ENCODE peak calls at places on chromosomes 4 and X, in eight cellular contexts. T, C, A, U, F, Q, L and J are unnamed samples.
A peak's percentile ranks its signal among the peaks of the same experiment; 100 is the strongest.

GRCh38 chrX:40100141-40100536 is 2.4 kb upstream of the BCOR start:
- DNase-seq in T (peak; percentile 37), C (no peak), A (peak; percentile 71), U (no peak), F (peak; percentile 72), Q (no peak), L (peak; percentile 78), J (no peak)

GRCh38 chr4:26171953-26172352 is 148.9 kb upstream of the RBPJ start:
- DNase-seq in T (no peak), C (no peak), A (no peak), U (no peak), F (no peak), Q (no peak), L (no peak), J (no peak)

GRCh38 chr4:76518241-76518640 is 83.2 kb downstream of the SHROOM3 start:
- DNase-seq in T (no peak), C (no peak), A (no peak), U (no peak), F (no peak), Q (no peak), L (no peak), J (no peak)

GRCh38 chr4:8267077-8267476 is 2.5 kb upstream of the HTRA3 start:
- DNase-seq in T (peak; percentile 85), C (peak; percentile 58), A (peak; percentile 88), U (peak; percentile 75), F (peak; percentile 90), Q (peak; percentile 69), L (peak; percentile 95), J (no peak)

GRCh38 chr4:95660719-95661118 is 111.9 kb upstream of the UNC5C start:
- DNase-seq in T (no peak), C (no peak), A (no peak), U (no peak), F (no peak), Q (no peak), L (no peak), J (no peak)

GRCh38 chr4:99002274-99002673 is 6.8 kb downstream of the METAP1 start:
- DNase-seq in T (no peak), C (no peak), A (no peak), U (no peak), F (no peak), Q (no peak), L (no peak), J (no peak)

GRCh38 chrX:39201305-39201990 is 400.2 kb downstream of the MID1IP1 start:
- DNase-seq in T (no peak), C (no peak), A (no peak), U (no peak), F (no peak), Q (no peak), L (no peak), J (no peak)

GRCh38 chrX:119503484-119503861 is 35.2 kb downstream of the SLC25A5 start:
- DNase-seq in T (no peak), C (peak; percentile 71), A (peak; percentile 73), U (peak; percentile 62), F (peak; percentile 61), Q (no peak), L (no peak), J (no peak)

DNA sequence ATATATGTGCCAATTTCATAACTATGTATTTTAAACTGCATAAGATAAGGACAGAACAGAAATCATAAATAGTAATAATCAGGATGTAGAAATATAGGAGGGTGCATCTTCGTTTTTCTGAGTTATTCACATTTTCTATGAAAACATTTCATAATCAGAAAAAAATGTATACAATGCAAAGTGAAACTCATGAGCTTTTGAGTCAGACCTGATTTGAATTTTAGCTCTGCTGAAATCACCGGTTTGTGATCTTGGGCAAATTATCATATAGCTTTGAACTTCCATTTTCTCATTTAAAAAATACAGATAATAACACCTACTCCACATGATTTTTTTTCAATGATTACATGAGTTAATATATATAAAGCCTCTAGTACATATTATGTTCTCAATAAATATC is 106.9 kb downstream of the KDR start:
- DNase-seq in T (no peak), C (no peak), A (no peak), U (no peak), F (no peak), Q (no peak), L (no peak), J (no peak)
- H3K4me1 ChIP-seq in T (no peaks in the 10 kb centered on the region), C (no peaks in the 10 kb centered on the region), A (no peaks in the 10 kb centered on the region), U (no peaks in the 10 kb centered on the region), F (peaks cover 33% of the 10 kb centered on the region), Q (no peaks in the 10 kb centered on the region), L (no peaks in the 10 kb centered on the region), J (no peaks in the 10 kb centered on the region)

GRCh38 chr4:2415213-2415612 is 3.2 kb downstream of the ZFYVE28 start:
- DNase-seq in T (no peak), C (no peak), A (no peak), U (no peak), F (no peak), Q (no peak), L (no peak), J (no peak)

GRCh38 chr4:2417196-2417764 is 1.2 kb downstream of the ZFYVE28 start:
- DNase-seq in T (no peak), C (no peak), A (peak; percentile 68), U (no peak), F (peak; percentile 75), Q (peak; percentile 43), L (no peak), J (no peak)

GRCh38 chr4:2417765-2418651 is at the start of gene ZFYVE28:
- DNase-seq in T (no peak), C (no peak), A (peak; percentile 76), U (peak; percentile 11), F (peak; percentile 75), Q (no peak), L (peak; percentile 71), J (no peak)

GRCh38 chr4:2415881-2416563 is 2.4 kb downstream of the ZFYVE28 start:
- DNase-seq in T (no peak), C (no peak), A (no peak), U (no peak), F (peak; percentile 47), Q (no peak), L (no peak), J (no peak)

DNA sequence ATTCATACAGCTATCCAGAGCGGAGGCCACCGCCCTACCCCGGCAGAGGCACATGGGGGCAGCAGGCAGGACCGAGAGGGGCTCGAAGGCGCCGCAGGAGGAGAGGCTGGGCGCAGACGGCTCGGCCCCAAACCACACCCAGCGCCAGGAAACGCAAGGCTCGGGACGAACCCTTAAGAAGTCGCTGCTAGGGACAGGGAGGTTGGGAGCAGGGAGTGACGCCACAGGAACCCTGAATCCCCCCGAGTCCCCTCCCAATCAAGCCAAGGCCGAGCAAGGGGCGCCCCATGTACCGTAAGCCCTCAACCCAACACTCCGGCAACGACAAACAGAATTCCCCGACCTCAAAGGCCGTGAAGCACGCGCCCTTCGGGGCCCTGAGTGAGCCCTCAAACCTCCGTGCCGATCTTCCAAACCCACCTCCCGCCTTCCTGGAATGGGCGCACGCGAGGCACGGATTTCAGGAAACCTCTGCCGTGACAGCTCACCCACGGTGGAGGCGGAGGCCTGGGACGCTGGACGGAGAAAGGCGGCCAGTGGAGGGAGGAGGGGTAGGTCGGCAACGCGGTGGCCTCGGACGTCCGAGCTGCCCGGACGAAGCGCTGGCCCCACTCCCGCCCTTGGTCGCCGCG is 1.8 kb downstream of the ZFYVE28 start:
- DNase-seq in T (no peak), C (no peak), A (peak; percentile 72), U (no peak), F (peak; percentile 90), Q (peak; percentile 22), L (peak; percentile 72), J (no peak)
- H3K4me1 ChIP-seq in T (peaks cover 49% of the 10 kb centered on the region), C (peaks cover 25% of the 10 kb centered on the region), A (peaks cover 34% of the 10 kb centered on the region), U (peaks cover 46% of the 10 kb centered on the region), F (peaks cover 5% of the 10 kb centered on the region), Q (peaks cover 13% of the 10 kb centered on the region), L (peaks cover 13% of the 10 kb centered on the region), J (peaks cover 54% of the 10 kb centered on the region)

DNA sequence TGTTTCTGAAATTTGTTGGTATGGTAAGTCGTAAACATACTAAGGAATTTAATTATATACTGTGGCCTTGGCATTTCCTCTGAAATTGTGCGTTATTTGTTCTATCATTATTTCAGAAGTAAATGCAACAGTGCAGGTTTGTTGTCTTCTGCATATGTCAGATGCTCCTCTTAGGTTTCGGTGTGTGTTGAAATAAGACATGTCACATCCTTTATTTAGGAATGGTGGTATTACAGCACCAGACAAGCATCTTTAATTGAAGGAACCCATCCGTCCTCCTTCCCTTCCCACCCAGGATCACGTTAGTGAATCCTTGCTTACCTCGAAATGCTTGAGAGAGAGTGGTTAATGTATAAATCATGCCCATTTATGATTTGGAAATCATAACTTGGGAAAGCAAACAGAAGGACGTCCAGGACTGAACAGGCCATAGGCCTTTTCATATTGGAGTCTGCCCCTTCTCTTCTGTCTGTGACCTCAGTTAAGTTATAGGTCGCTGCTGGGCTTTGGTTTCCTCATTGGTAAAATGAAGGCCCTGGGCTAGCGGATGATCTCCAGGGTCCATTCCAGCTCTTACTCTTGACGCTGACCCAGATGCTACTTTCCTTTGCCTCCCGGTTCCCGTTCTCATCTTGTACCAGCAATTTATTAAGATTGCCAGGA is 134.1 kb downstream of the KLHL8 start:
- DNase-seq in T (no peak), C (no peak), A (no peak), U (no peak), F (no peak), Q (no peak), L (no peak), J (no peak)
- H3K4me1 ChIP-seq in T (peaks cover 75% of the 10 kb centered on the region), C (no peaks in the 10 kb centered on the region), A (peaks cover 28% of the 10 kb centered on the region), U (peaks cover 14% of the 10 kb centered on the region), F (no peaks in the 10 kb centered on the region), Q (no peaks in the 10 kb centered on the region), L (peaks cover 11% of the 10 kb centered on the region), J (no peaks in the 10 kb centered on the region)

GRCh38 chr4:57065730-57066482 is 44.3 kb downstream of the IGFBP7 start:
- DNase-seq in T (no peak), C (no peak), A (no peak), U (no peak), F (no peak), Q (no peak), L (peak; percentile 28), J (no peak)

GRCh38 chr4:57064811-57065711 is 45.1 kb downstream of the IGFBP7 start:
- DNase-seq in T (peak; percentile 59), C (peak; percentile 43), A (no peak), U (peak; percentile 56), F (no peak), Q (no peak), L (peak; percentile 86), J (no peak)

GRCh38 chr4:57071340-57071739 is 38.8 kb downstream of the IGFBP7 start:
- DNase-seq in T (no peak), C (no peak), A (no peak), U (peak; percentile 48), F (no peak), Q (no peak), L (peak; percentile 82), J (no peak)

GRCh38 chr4:57070461-57070860 is 39.7 kb downstream of the IGFBP7 start:
- DNase-seq in T (no peak), C (no peak), A (no peak), U (no peak), F (no peak), Q (no peak), L (no peak), J (no peak)

DNA sequence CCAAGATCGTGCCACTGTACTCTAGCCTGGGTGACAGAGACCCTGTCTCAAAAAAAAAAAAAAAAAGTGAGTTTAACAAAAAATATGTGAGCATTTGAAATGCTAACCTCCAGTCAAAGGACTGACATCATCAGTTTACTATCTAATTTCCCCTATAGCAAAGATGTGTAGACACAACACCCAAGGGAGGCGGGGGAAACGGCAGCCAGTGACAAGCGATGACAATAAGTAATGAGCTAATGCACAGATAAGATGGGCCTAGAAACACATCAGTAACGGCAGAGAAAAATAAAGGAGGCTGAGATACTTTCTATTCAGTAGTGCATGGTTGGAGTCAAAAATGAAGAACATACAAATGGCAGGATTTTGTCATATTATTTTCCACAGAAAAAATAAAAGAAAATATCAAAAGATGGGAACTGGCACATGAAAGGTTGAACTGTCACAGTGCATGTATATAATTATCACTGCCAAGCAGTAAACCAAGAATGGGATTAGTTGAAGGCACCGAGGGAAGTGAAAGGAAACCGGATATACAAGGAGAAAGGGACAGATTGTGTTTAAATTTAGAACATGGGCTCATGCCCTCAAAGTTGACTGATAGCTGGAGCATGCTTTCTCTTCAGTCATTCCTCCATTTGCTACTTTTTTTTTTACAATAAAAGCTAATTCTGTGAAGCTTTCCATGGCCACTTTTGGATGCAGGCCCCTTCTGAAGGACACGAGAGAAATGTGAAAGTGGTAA is 41.8 kb downstream of the IGFBP7 start:
- DNase-seq in T (no peak), C (no peak), A (no peak), U (no peak), F (no peak), Q (no peak), L (no peak), J (no peak)
- H3K4me1 ChIP-seq in T (peaks cover 98% of the 10 kb centered on the region), C (no peaks in the 10 kb centered on the region), A (peaks cover 50% of the 10 kb centered on the region), U (peaks cover 20% of the 10 kb centered on the region), F (no peaks in the 10 kb centered on the region), Q (peaks cover 9% of the 10 kb centered on the region), L (peaks cover 28% of the 10 kb centered on the region), J (no peaks in the 10 kb centered on the region)